ENCODE peak calls at places on chromosomes 13 and 19, in six cellular contexts. I, E, C, V, H and K are unnamed samples.

GRCh38 chr19:1265611-1266115 is 3.5 kb upstream of the CIRBP start:
- DNase-seq in I (peak), E (peak), C (peak), V (no peak), H (peak), K (no peak)

GRCh38 chr13:29817604-29818378 is 32.6 kb downstream of the UBL3 start:
- DNase-seq in I (no peak), E (no peak), C (no peak), V (no peak), H (peak), K (no peak)

GRCh38 chr19:55643003-55643732 is at the start of gene ZNF581:
- DNase-seq in I (peak), E (peak), C (peak), V (no peak), H (peak), K (no peak)

GRCh38 chr13:51524312-51524711 is 60.0 kb upstream of the WDFY2 start:
- DNase-seq in I (no peak), E (no peak), C (no peak), V (no peak), H (no peak), K (no peak)

GRCh38 chr13:35744144-35744543 is 267.7 kb upstream of the MAB21L1 start:
- DNase-seq in I (no peak), E (no peak), C (no peak), V (no peak), H (no peak), K (no peak)

GRCh38 chr13:42990147-42990990 is 1.7 kb downstream of the EPSTI1 start:
- DNase-seq in I (no peak), E (no peak), C (no peak), V (no peak), H (no peak), K (no peak)

GRCh38 chr13:110379905-110380341 is 72.8 kb downstream of the COL4A2 start:
- DNase-seq in I (no peak), E (no peak), C (no peak), V (no peak), H (no peak), K (no peak)

GRCh38 chr13:43942301-43942700 is 62.6 kb downstream of the LACC1 start:
- DNase-seq in I (no peak), E (no peak), C (no peak), V (no peak), H (no peak), K (no peak)

GRCh38 chr13:24220086-24220703 is 59.7 kb downstream of the SPATA13 start:
- DNase-seq in I (peak), E (peak), C (no peak), V (peak), H (peak), K (peak)

GRCh38 chr19:3982701-3983541 is 2.3 kb downstream of the EEF2 start:
- DNase-seq in I (no peak), E (no peak), C (no peak), V (no peak), H (peak), K (no peak)

GRCh38 chr13:113399755-113400149 is 35.8 kb upstream of the GRTP1 start:
- DNase-seq in I (no peak), E (no peak), C (no peak), V (no peak), H (no peak), K (no peak)

GRCh38 chr13:91684746-91685145 is 286.3 kb downstream of the GPC5 start:
- DNase-seq in I (no peak), E (no peak), C (no peak), V (no peak), H (no peak), K (no peak)

GRCh38 chr13:113542751-113543424 is 41.7 kb upstream of the TFDP1 start:
- DNase-seq in I (no peak), E (no peak), C (no peak), V (no peak), H (no peak), K (no peak)

GRCh38 chr19:13763300-13763699 is 1.0 kb upstream of the MRI1 start:
- DNase-seq in I (no peak), E (no peak), C (no peak), V (no peak), H (no peak), K (no peak)

GRCh38 chr19:13764101-13764807 is at the start of gene MRI1:
- DNase-seq in I (peak), E (peak), C (peak), V (no peak), H (peak), K (no peak)

GRCh38 chr19:13764821-13765394 is 586 bp downstream of the MRI1 start:
- DNase-seq in I (no peak), E (peak), C (peak), V (no peak), H (peak), K (no peak)

GRCh38 chr19:13766095-13766481 is 1.8 kb downstream of the MRI1 start:
- DNase-seq in I (no peak), E (no peak), C (no peak), V (no peak), H (no peak), K (no peak)

DNA sequence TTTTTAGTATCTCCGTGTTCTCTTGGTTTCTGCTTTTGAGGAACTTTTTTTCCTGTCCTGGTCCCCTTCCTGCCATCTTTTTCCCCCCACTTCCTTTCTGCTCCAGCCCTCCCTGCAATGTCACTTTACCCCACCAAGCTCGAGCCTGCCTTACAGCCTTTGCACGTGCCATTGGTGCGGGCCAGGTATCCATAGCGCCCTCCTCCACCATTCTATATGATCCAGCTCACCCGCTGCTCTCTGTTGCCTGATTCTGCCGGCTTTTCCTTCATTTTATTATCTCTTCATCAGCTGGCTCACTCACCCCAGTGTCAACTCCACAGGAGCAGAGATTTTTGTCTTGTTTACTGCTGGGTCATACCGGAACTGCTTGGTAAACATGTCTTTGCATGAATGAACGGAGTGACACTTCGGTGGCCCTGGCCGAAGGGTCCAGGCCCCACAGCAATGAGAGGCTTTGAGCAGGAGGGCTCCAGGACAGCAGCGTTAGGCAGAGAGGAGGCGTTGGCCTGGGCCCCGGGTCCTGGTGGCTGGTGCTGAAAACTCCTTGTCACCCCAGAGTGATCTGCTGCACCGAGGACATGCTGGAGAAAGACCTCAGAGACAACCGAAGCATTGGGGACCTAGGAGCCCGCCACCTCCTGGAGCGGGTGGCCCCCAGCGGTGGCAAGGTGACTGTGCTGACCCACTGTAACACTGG is 1.2 kb downstream of the MRI1 start:
- DNase-seq in I (no peak), E (no peak), C (no peak), V (no peak), H (no peak), K (no peak)
- TF ChIP-seq CTCF in I (no peak), E (no peak), C (no peak), V (no peak), H (no peak), K (no peak)

DNA sequence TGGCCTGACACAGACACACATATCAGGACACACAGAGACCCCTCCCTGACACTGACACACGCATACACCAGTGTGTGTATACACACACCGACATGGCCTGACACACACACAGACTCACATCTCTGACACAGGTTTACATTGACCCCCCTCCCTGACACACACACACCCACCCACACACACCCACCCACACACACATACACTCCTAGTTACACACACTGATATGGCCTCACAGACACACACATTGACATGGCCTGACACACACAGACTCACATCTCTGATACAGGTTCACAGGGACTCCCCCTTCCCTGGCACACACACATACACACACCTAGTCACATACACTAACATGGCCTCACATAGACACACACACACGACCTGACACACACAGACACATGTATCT is 4.4 kb upstream of the NFIX start:
- DNase-seq in I (no peak), E (no peak), C (no peak), V (no peak), H (no peak), K (no peak)
- H3K4me3 ChIP-seq in I (no peak), E (no peak), C (no peak), V (no peak), H (no peak), K (no peak)

GRCh38 chr13:52652170-52652979 is at the start of gene SUGT1:
- DNase-seq in I (peak), E (peak), C (peak), V (peak), H (peak), K (peak)

GRCh38 chr13:52646967-52647366 is 4.7 kb downstream of the HNRNPA1L2 start:
- DNase-seq in I (no peak), E (no peak), C (no peak), V (no peak), H (no peak), K (no peak)

GRCh38 chr13:52650731-52651130 is 1.9 kb upstream of the SUGT1 start:
- DNase-seq in I (no peak), E (no peak), C (no peak), V (no peak), H (no peak), K (no peak)

GRCh38 chr13:52651880-52652169 is 811 bp upstream of the SUGT1 start:
- DNase-seq in I (peak), E (no peak), C (no peak), V (no peak), H (no peak), K (no peak)

GRCh38 chr13:52652980-52653303 is 306 bp downstream of the SUGT1 start:
- DNase-seq in I (peak), E (no peak), C (no peak), V (no peak), H (no peak), K (no peak)
- TF ChIP-seq CTCF in I (no peak), E (peak), C (peak), V (no peak), H (no peak), K (no peak)

GRCh38 chr13:74978596-74978995 is 503.4 kb downstream of the TBC1D4 start:
- DNase-seq in I (no peak), E (no peak), C (no peak), V (no peak), H (no peak), K (peak)
- H3K4me3 ChIP-seq in I (no peak), E (no peak), C (no peak), V (no peak), H (no peak), K (no peak)

GRCh38 chr19:40529093-40529954 is 47.3 kb upstream of the SHKBP1 start:
- DNase-seq in I (peak), E (peak), C (peak), V (no peak), H (peak), K (peak)

GRCh38 chr19:40528533-40529092 is 48.1 kb upstream of the SHKBP1 start:
- DNase-seq in I (no peak), E (no peak), C (no peak), V (no peak), H (no peak), K (no peak)

GRCh38 chr19:40528078-40528477 is 48.6 kb upstream of the SHKBP1 start:
- DNase-seq in I (no peak), E (no peak), C (no peak), V (no peak), H (no peak), K (no peak)

GRCh38 chr19:40533508-40533907 is 43.2 kb upstream of the SHKBP1 start:
- DNase-seq in I (peak), E (no peak), C (no peak), V (no peak), H (no peak), K (no peak)

DNA sequence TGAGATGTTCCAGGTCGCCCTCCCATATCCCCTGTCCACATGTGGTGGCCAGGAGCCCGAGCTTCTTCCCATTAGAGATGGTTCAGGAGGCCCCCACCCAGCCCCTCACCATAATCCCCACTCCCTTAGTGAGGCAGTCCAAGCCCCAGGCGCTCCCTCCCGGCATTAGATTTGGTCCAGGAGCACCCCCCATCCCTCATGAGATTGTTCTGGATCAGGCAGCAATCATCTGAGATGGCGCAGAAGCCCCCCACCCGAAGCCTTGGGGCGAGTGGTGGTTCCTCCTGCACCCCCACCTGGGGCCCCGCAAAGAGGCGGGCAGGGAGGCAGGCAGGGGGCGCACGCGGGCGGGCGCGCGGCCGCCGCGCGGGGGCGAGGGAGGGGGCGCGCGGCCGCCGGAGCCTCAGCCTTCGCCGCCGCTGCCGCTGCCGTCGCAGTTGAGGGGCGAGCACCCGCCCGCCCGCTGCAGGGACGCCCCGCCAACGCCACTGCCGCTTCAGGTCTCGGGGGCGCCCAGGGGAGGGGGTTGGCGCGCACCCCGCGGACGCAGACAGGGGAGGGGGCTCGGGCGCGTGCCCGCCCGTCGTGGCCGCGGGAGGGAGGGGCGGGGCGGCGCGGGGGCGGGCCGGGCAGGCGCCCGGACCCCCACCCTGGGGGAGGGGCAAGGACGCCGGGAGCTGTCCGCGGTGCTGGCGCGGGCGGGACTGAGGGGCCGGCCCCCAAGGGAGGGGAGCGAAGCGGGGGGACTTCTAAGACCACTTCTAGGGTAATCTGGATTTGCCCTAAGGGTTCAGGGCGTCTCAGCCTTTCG is 46.4 kb upstream of the SHKBP1 start:
- DNase-seq in I (peak), E (no peak), C (peak), V (no peak), H (no peak), K (no peak)
- TF ChIP-seq CTCF in I (peak), E (peak), C (peak), V (peak), H (no peak), K (peak)

GRCh38 chr19:2703077-2703437 is 563 bp upstream of the GNG7 start:
- DNase-seq in I (no peak), E (no peak), C (no peak), V (no peak), H (no peak), K (no peak)
- H3K4me3 ChIP-seq in I (peak), E (peak), C (peak), V (peak), H (no peak), K (no peak)